ENCODE peak calls at places on chromosomes 3 and 15, in seven cellular contexts. W is HCT116, Z is GM12878, L is IMR-90, U is A549, P is K562, R is HepG2. A is an unnamed sample.

GRCh38 chr3:75906555-75907112 is 121.3 kb upstream of the ZNF717 start:
- DNase-seq in W (no peak), Z (no peak), L (peak), U (no peak), P (no peak), R (no peak), A (peak)

GRCh38 chr15:73153024-73153423 is 100.8 kb downstream of the NEO1 start:
- DNase-seq in W (no peak), Z (no peak), L (no peak), U (no peak), P (no peak), R (no peak), A (no peak)

GRCh38 chr3:44363591-44363990 is 25.0 kb downstream of the TCAIM start:
- DNase-seq in W (no peak), Z (no peak), L (no peak), U (peak), P (no peak), R (peak), A (no peak)

GRCh38 chr15:91271565-91272153 is 171.6 kb downstream of the SV2B start:
- DNase-seq in W (peak), Z (peak), L (peak), U (peak), P (peak), R (peak), A (no peak)

GRCh38 chr15:91968610-91969009 is 115.1 kb downstream of the SLCO3A1 start:
- DNase-seq in W (no peak), Z (no peak), L (no peak), U (no peak), P (no peak), R (no peak), A (no peak)

GRCh38 chr3:66470285-66470684 is 30.5 kb downstream of the LRIG1 start:
- DNase-seq in W (no peak), Z (no peak), L (no peak), U (no peak), P (no peak), R (no peak), A (no peak)

GRCh38 chr3:9976736-9977709 is 9.6 kb downstream of the EMC3 start:
- DNase-seq in W (peak), Z (no peak), L (peak), U (peak), P (peak), R (peak), A (no peak)

GRCh38 chr15:84863480-84864428 is 20.7 kb upstream of the SLC28A1 start:
- DNase-seq in W (no peak), Z (no peak), L (no peak), U (peak), P (no peak), R (peak), A (no peak)

GRCh38 chr3:139601191-139601961 is 61.8 kb upstream of the RBP1 start:
- DNase-seq in W (no peak), Z (no peak), L (no peak), U (peak), P (no peak), R (no peak), A (no peak)

GRCh38 chr3:143786229-143787199 is 61.8 kb downstream of the SLC9A9 start:
- DNase-seq in W (no peak), Z (no peak), L (peak), U (no peak), P (no peak), R (no peak), A (no peak)

GRCh38 chr15:39411102-39411989 is 169.5 kb upstream of the THBS1 start:
- DNase-seq in W (no peak), Z (peak), L (no peak), U (no peak), P (no peak), R (no peak), A (no peak)

GRCh38 chr3:147651107-147651506 is 241.9 kb downstream of the ZIC1 start:
- DNase-seq in W (no peak), Z (no peak), L (peak), U (no peak), P (no peak), R (no peak), A (no peak)

GRCh38 chr3:189337672-189338071 is 165.9 kb downstream of the TPRG1 start:
- DNase-seq in W (no peak), Z (no peak), L (no peak), U (no peak), P (no peak), R (no peak), A (no peak)

GRCh38 chr15:73908030-73908821 is 18.0 kb upstream of the LOXL1 start:
- DNase-seq in W (peak), Z (peak), L (peak), U (peak), P (peak), R (peak), A (no peak)

GRCh38 chr3:95401693-95402092 is 1338.8 kb downstream of the NSUN3 start:
- DNase-seq in W (no peak), Z (no peak), L (no peak), U (no peak), P (no peak), R (no peak), A (no peak)

GRCh38 chr3:147939425-147940196 is 530.4 kb downstream of the ZIC1 start:
- DNase-seq in W (no peak), Z (no peak), L (no peak), U (no peak), P (no peak), R (no peak), A (no peak)

GRCh38 chr15:69713726-69714559 is 261.3 kb downstream of the RPLP1 start:
- DNase-seq in W (no peak), Z (peak), L (no peak), U (no peak), P (no peak), R (no peak), A (no peak)

GRCh38 chr3:100155105-100155504 is 40.8 kb upstream of the FILIP1L start:
- DNase-seq in W (no peak), Z (no peak), L (peak), U (no peak), P (no peak), R (no peak), A (no peak)
- TF ChIP-seq CEBPB in W (no peak), Z (no peak), L (no peak), U (no peak), P (no peak), R (no peak), A (no peak)

GRCh38 chr3:125051715-125052581 is 3.8 kb downstream of the HEG1 start:
- DNase-seq in W (no peak), Z (peak), L (peak), U (no peak), P (no peak), R (no peak), A (peak)
- TF ChIP-seq CEBPB in W (no peak), Z (no peak), L (no peak), U (no peak), P (no peak), R (no peak), A (no peak)

DNA sequence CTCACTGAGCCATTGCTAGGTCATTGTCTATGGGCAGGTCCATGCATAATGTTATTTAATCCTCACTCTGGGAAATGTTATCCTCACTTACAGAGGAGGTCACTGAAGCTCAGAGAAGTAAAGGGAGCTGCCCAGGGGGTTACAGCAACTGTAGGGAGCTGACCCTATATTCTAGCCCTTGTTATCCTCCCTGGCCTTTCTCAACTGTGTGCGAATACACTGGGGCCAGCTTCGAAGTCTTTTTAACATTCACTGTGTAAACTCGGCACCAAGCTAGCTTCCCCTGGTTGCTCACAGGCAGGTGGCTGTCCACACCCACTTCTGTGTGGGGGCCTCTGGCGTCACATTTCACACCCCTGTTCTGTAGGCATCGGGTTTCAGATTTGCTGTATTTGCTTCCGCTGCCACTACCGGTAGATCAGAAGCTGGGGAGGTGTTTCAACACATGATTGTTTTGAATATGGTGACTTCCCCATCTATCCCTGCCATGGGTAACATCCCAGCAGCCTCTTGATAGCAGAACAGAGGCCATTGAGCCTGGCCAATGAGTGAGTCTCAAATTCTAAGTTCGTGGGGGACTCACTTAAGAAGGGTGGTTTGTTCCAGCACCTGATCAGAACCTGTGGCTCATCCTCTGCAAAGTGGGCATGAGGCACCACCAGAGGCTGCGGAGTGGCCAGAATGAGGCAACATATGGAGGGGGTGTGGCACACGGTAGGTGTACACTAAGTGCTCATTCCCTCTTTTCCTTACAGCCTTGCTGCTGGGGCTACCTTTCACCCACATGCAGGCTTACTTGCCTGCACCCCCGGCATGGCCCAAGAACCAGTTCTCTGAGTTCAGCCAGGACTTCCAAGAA is 61.6 kb downstream of the IQSEC1 start:
- DNase-seq in W (no peak), Z (peak), L (no peak), U (no peak), P (peak), R (peak), A (no peak)
- TF ChIP-seq CEBPB in W (no peak), Z (no peak), L (no peak), U (no peak), P (peak), R (no peak), A (no peak)

DNA sequence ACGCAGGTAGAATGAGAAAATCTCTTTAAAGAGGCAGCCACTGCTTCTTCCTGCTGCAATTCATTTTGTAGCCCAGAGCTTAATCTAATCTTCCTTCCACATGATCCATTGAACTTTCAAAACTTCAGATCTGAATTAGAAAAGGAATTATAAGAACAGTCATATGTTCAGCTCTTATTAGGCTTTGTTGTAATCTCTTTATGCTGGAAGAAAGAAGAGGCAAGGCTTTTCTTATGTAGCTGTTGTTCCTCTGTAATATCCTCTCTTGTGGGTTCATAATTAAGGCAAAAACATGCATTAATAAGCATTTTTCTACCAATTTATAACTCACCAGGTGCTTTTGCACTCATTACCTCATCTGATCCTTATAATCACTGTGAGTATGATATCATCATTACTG is 634.9 kb upstream of the CFAP20DC start:
- DNase-seq in W (no peak), Z (no peak), L (no peak), U (no peak), P (no peak), R (no peak), A (no peak)
- TF ChIP-seq CEBPB in W (no peak), Z (no peak), L (no peak), U (no peak), P (no peak), R (no peak), A (no peak)

DNA sequence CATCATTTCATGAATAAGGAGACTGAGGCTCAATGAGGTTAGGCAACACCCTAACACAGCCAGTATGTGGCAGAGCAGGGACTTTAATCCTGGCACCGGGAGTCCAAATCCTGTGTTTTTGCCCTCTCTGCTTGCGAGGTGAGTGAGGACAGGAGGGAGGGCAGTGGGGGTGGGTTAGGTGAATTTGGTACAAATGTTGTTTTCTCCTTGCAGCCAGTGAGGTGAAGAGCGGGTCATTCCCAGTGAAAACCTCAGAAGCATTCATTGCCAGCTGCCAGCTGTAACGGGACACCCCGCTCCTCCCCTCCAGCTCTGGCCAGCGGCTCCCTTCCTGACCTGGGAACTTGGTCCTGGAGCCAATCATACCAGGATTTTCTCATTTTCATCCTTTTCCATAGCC is 45.7 kb upstream of the RAB6B start:
- DNase-seq in W (no peak), Z (no peak), L (peak), U (no peak), P (no peak), R (no peak), A (no peak)
- TF ChIP-seq CEBPB in W (no peak), Z (no peak), L (no peak), U (no peak), P (no peak), R (no peak), A (no peak)

DNA sequence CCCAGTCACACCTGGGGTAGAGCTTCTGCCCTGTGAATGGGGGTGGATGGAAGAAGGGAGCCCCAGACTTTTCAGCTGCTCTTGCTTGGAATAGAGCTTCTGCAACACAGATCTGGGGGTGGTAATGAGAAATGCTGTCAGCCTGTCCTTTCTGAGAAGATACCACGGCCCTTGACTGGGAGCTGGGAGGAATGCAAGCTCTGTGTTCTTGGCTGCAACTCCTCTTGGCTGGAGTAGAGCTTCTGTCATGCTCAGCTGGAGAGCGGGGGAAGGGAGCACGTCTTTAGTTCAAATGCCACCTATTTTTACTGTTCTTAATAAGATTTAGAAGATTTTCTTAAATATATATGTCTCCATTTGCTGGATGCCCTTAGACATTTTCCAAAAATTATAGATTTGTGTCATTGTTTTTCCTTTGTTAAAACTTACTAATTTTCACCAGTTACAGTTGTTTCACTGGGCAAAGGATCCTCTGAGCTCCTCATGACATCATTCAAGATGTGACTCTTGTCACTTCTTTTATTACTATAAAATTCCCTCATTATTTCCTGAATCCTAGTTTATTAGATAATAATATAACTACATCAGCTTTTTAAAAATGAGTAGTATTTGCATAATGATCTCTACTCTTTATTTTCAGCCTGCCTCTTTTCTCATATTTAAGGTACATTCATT is 179.9 kb upstream of the TGFBR2 start:
- DNase-seq in W (no peak), Z (no peak), L (peak), U (no peak), P (no peak), R (no peak), A (no peak)
- TF ChIP-seq CEBPB in W (no peak), Z (no peak), L (no peak), U (no peak), P (no peak), R (no peak), A (no peak)

GRCh38 chr3:58783845-58784244 is 117.3 kb upstream of the FAM3D start:
- DNase-seq in W (no peak), Z (no peak), L (no peak), U (no peak), P (no peak), R (no peak), A (no peak)

GRCh38 chr3:58784888-58785287 is 118.3 kb upstream of the FAM3D start:
- DNase-seq in W (no peak), Z (no peak), L (no peak), U (no peak), P (no peak), R (no peak), A (no peak)

GRCh38 chr3:58784425-58784824 is 117.9 kb upstream of the FAM3D start:
- DNase-seq in W (no peak), Z (no peak), L (no peak), U (no peak), P (no peak), R (no peak), A (no peak)

GRCh38 chr3:58776231-58776630 is 109.7 kb upstream of the FAM3D start:
- DNase-seq in W (no peak), Z (no peak), L (no peak), U (peak), P (no peak), R (no peak), A (no peak)

GRCh38 chr3:58779934-58780333 is 113.4 kb upstream of the FAM3D start:
- DNase-seq in W (no peak), Z (no peak), L (no peak), U (peak), P (no peak), R (no peak), A (no peak)
- TF ChIP-seq CEBPB in W (no peak), Z (no peak), L (no peak), U (no peak), P (no peak), R (no peak), A (no peak)

A was measured in H1.